ENCODE peak calls at places on chromosomes 16 and 17, in six cellular contexts. Q, O, T, B, W and P are unnamed samples.

GRCh38 chr16:79508294-79508693 is 92.2 kb downstream of the MAF start:
- DNase-seq in T (no peak), O (no peak), Q (no peak), B (no peak), W (no peak), P (no peak)

GRCh38 chr16:68353366-68353765 is 42.5 kb downstream of the PRMT7 start:
- DNase-seq in O (no peak), Q (no peak), T (no peak), W (no peak), B (no peak), P (no peak)

GRCh38 chr17:38815576-38816193 is 9.4 kb downstream of the CWC25 start:
- DNase-seq in Q (no peak), B (no peak), W (no peak), O (peak), T (no peak), P (no peak)

GRCh38 chr17:58388302-58389190 is 28.8 kb downstream of the RNF43 start:
- DNase-seq in W (no peak), T (no peak), B (no peak), Q (no peak), O (no peak), P (no peak)

GRCh38 chr16:12516621-12517309 is 286.9 kb downstream of the CPPED1 start:
- DNase-seq in T (no peak), Q (no peak), B (no peak), W (no peak), O (no peak), P (no peak)

GRCh38 chr17:33234930-33235685 is 58.0 kb downstream of the ASIC2 start:
- DNase-seq in B (no peak), Q (peak), W (peak), T (no peak), O (peak), P (no peak)

GRCh38 chr17:8935194-8935593 is 30.3 kb downstream of the PIK3R5 start:
- DNase-seq in Q (no peak), O (no peak), T (peak), W (no peak), B (no peak), P (peak)

GRCh38 chr16:86031141-86031678 is 132.2 kb downstream of the IRF8 start:
- DNase-seq in W (no peak), B (no peak), Q (no peak), O (no peak), T (no peak), P (no peak)

GRCh38 chr17:47324224-47325020 is 667 bp downstream of the EFCAB13 start:
- DNase-seq in W (peak), O (no peak), B (no peak), T (peak), Q (no peak), P (peak)

GRCh38 chr16:69410285-69410990 is 14.0 kb upstream of the CYB5B start:
- DNase-seq in W (no peak), B (no peak), Q (no peak), T (no peak), O (peak), P (peak)

GRCh38 chr17:76079577-76080206 is 710 bp downstream of the ZACN start:
- DNase-seq in B (no peak), Q (no peak), T (no peak), O (no peak), W (no peak), P (no peak)

GRCh38 chr16:11575223-11575589 is 11.5 kb downstream of the LITAF start:
- DNase-seq in Q (no peak), W (no peak), B (no peak), T (no peak), O (no peak), P (no peak)

GRCh38 chr17:41065829-41066624 is at the start of gene KRTAP2-4:
- DNase-seq in Q (no peak), W (no peak), T (no peak), O (peak), B (no peak), P (peak)

GRCh38 chr16:87765473-87765775 is 362 bp downstream of the KLHDC4 start:
- DNase-seq in T (peak), W (peak), Q (no peak), O (no peak), B (no peak), P (no peak)

GRCh38 chr17:1643293-1643998 is 2.1 kb downstream of the SCARF1 start:
- DNase-seq in Q (no peak), T (peak), W (no peak), B (no peak), O (no peak), P (peak)

GRCh38 chr17:57913576-57914273 is 41.5 kb downstream of the CUEDC1 start:
- DNase-seq in Q (no peak), O (no peak), B (no peak), T (no peak), W (no peak), P (no peak)

GRCh38 chr17:73437826-73438225 is 126.0 kb upstream of the CDC42EP4 start:
- DNase-seq in B (no peak), Q (no peak), W (no peak), O (no peak), T (no peak), P (no peak)

GRCh38 chr16:53668869-53669268 is 34.8 kb downstream of the RPGRIP1L start:
- DNase-seq in T (no peak), B (no peak), Q (no peak), O (no peak), W (no peak), P (no peak)

GRCh38 chr17:46175891-46176290 is 17.3 kb downstream of the KANSL1 start:
- DNase-seq in Q (no peak), W (no peak), O (no peak), T (no peak), B (no peak), P (no peak)

GRCh38 chr16:89446136-89446974 is 44.0 kb downstream of the ANKRD11 start:
- DNase-seq in T (no peak), W (no peak), B (no peak), Q (no peak), O (no peak), P (no peak)

GRCh38 chr16:51163366-51163765 is 12.3 kb upstream of the SALL1 start:
- DNase-seq in O (no peak), W (no peak), Q (no peak), T (no peak), B (no peak), P (no peak)

GRCh38 chr17:19538095-19539039 is 4.7 kb downstream of the SLC47A1 start:
- DNase-seq in Q (no peak), B (no peak), W (no peak), T (no peak), O (no peak), P (no peak)

GRCh38 chr17:22470411-22471175 is 778.3 kb downstream of the KCNJ18 start:
- DNase-seq in Q (no peak), O (no peak), B (no peak), T (no peak), W (no peak), P (no peak)

GRCh38 chr16:57525761-57526160 is 10.6 kb downstream of the CCDC102A start:
- DNase-seq in Q (no peak), T (no peak), B (no peak), W (no peak), O (no peak), P (no peak)

GRCh38 chr16:85649411-85649977 is 36.4 kb downstream of the GSE1 start:
- DNase-seq in T (no peak), Q (no peak), W (no peak), B (no peak), O (no peak), P (no peak)

GRCh38 chr17:80457236-80457856 is 19.1 kb downstream of the NPTX1 start:
- DNase-seq in W (no peak), B (no peak), T (no peak), O (no peak), Q (no peak), P (no peak)

GRCh38 chr16:5791011-5791410 is 693.4 kb upstream of the EEF2KMT start:
- DNase-seq in O (no peak), B (no peak), T (no peak), W (no peak), Q (no peak), P (no peak)

GRCh38 chr16:87331241-87331801 is 14.1 kb upstream of the C16orf95 start:
- DNase-seq in W (no peak), B (no peak), O (no peak), Q (no peak), T (no peak), P (no peak)

GRCh38 chr16:28931801-28932225 is at the start of gene CD19:
- DNase-seq in Q (no peak), W (no peak), O (no peak), T (no peak), B (no peak), P (no peak)

GRCh38 chr17:82092995-82093751 is 4.9 kb downstream of the FASN start:
- DNase-seq in B (no peak), W (no peak), T (no peak), O (no peak), Q (no peak), P (no peak)

GRCh38 chr17:82371333-82372062 is at the start of gene UTS2R:
- DNase-seq in T (no peak), Q (no peak), O (no peak), B (no peak), W (no peak), P (no peak)

GRCh38 chr17:78342438-78343098 is 17.3 kb downstream of the SOCS3 start:
- DNase-seq in Q (peak), T (no peak), W (no peak), B (no peak), O (no peak), P (no peak)

GRCh38 chr17:56939869-56940484 is 20.9 kb downstream of the COIL start:
- DNase-seq in Q (peak), W (peak), B (no peak), O (peak), T (no peak), P (peak)

GRCh38 chr17:5798104-5798503 is 213.8 kb upstream of the NLRP1 start:
- DNase-seq in Q (no peak), W (no peak), O (no peak), T (no peak), B (no peak), P (no peak)

GRCh38 chr17:27449541-27449940 is 6.7 kb upstream of the KSR1 start:
- DNase-seq in B (no peak), W (no peak), T (no peak), Q (no peak), O (no peak), P (no peak)